ENCODE peak calls at places on chromosomes 12 and 14, in seven cellular contexts. I is HL-60; N is frontal cortex; R is psoas muscle; J is CD4-positive, alpha-beta memory T cell; Z is HS-5; A is lower lobe of right lung. F is an unnamed sample.

GRCh38 chr14:95309261-95310051 is 10.3 kb downstream of the CLMN start:
- DNase-seq in Z (no peak), I (no peak), J (no peak), R (no peak), A (no peak), N (no peak), F (no peak)

GRCh38 chr14:22598896-22599244 is 770 bp downstream of the ABHD4 start:
- DNase-seq in R (no peak), I (no peak), J (peak), N (peak), A (no peak), Z (no peak), F (no peak)

GRCh38 chr14:31930493-31931225 is 146.4 kb upstream of the ARHGAP5 start:
- DNase-seq in J (no peak), A (no peak), R (no peak), Z (no peak), N (no peak), I (no peak), F (peak)

GRCh38 chr14:88870777-88871176 is 46.3 kb downstream of the TTC8 start:
- DNase-seq in Z (no peak), J (no peak), R (no peak), A (no peak), N (no peak), I (no peak), F (no peak)

GRCh38 chr12:20044836-20045235 is 323.5 kb upstream of the PDE3A start:
- DNase-seq in J (no peak), A (no peak), R (no peak), I (no peak), Z (peak), N (no peak), F (no peak)

GRCh38 chr14:91207008-91207407 is 37.5 kb downstream of the GPR68 start:
- DNase-seq in I (no peak), R (no peak), Z (no peak), J (no peak), N (no peak), A (no peak), F (no peak)

GRCh38 chr12:133203344-133204263 is 22.3 kb downstream of the ZNF268 start:
- DNase-seq in J (no peak), A (no peak), Z (no peak), R (no peak), N (no peak), I (no peak), F (no peak)

GRCh38 chr12:130925616-130926015 is 28.1 kb upstream of the ADGRD1 start:
- DNase-seq in J (no peak), R (no peak), A (no peak), N (no peak), Z (no peak), I (no peak), F (no peak)

GRCh38 chr12:124722871-124723270 is 140.8 kb downstream of the SCARB1 start:
- DNase-seq in N (no peak), Z (no peak), R (no peak), J (no peak), I (no peak), A (no peak), F (no peak)

GRCh38 chr14:59060841-59061240 is 127.6 kb upstream of the DAAM1 start:
- DNase-seq in N (no peak), A (no peak), R (no peak), J (no peak), I (no peak), Z (no peak), F (no peak)

GRCh38 chr12:129844662-129845061 is 59.2 kb downstream of the TMEM132D start:
- DNase-seq in I (no peak), R (no peak), Z (peak), N (no peak), A (no peak), J (no peak), F (peak)

GRCh38 chr12:91272456-91273063 is 89.9 kb upstream of the DCN start:
- DNase-seq in I (no peak), R (peak), J (no peak), Z (no peak), A (peak), N (no peak), F (no peak)